ENCODE peak calls at places on chromosomes 16 and 17, in five cellular contexts. K, F, Y, J and I are unnamed samples.

GRCh38 chr17:63652106-63652505 is 29.9 kb downstream of the MAP3K3 start:
- DNase-seq in J (no peak), Y (no peak), F (no peak), K (no peak), I (no peak)

GRCh38 chr17:67628580-67629013 is 89.1 kb upstream of the NOL11 start:
- DNase-seq in K (no peak), F (peak; percentile 55), Y (no peak), J (no peak), I (no peak)

GRCh38 chr16:69217433-69217832 is 30.5 kb downstream of the SNTB2 start:
- DNase-seq in Y (no peak), F (no peak), J (no peak), K (no peak), I (no peak)

GRCh38 chr16:84286568-84287220 is 8.0 kb upstream of the WFDC1 start:
- DNase-seq in J (no peak), K (no peak), F (peak; percentile 81), Y (no peak), I (no peak)

GRCh38 chr16:31269541-31269940 is 9.8 kb downstream of the ITGAM start:
- DNase-seq in F (no peak), K (no peak), Y (no peak), J (no peak), I (no peak)

GRCh38 chr17:72338304-72338703 is 217.5 kb downstream of the SOX9 start:
- DNase-seq in Y (no peak), F (no peak), K (no peak), J (no peak), I (no peak)

GRCh38 chr17:16922386-16923096 is 49.4 kb downstream of the TNFRSF13B start:
- DNase-seq in Y (no peak), F (no peak), J (no peak), K (no peak), I (no peak)

GRCh38 chr16:67647681-67648080 is 2.7 kb downstream of the CARMIL2 start:
- DNase-seq in K (no peak), J (no peak), F (no peak), Y (no peak), I (no peak)

GRCh38 chr17:21376835-21377690 is 906 bp downstream of the KCNJ12 start:
- DNase-seq in K (no peak), F (no peak), Y (no peak), J (no peak), I (no peak)

GRCh38 chr17:78995761-78996451 is 13.7 kb downstream of the CANT1 start:
- DNase-seq in F (no peak), K (no peak), Y (no peak), J (no peak), I (no peak)

GRCh38 chr17:82198092-82198491 is 14.6 kb downstream of the CCDC57 start:
- DNase-seq in K (no peak), F (no peak), Y (no peak), J (no peak), I (no peak)

GRCh38 chr16:16108759-16109158 is 114.5 kb downstream of the ABCC6 start:
- DNase-seq in J (no peak), Y (no peak), F (no peak), K (no peak), I (peak; percentile 14)

GRCh38 chr17:63758428-63758827 is 15.0 kb downstream of the CCDC47 start:
- DNase-seq in F (no peak), K (no peak), J (no peak), Y (no peak), I (no peak)

GRCh38 chr16:30893082-30893743 is 664 bp downstream of the BCL7C start:
- DNase-seq in F (no peak), J (no peak), K (no peak), Y (no peak), I (no peak)

GRCh38 chr17:62995377-62995885 is 29.4 kb downstream of the TANC2 start:
- DNase-seq in K (peak; percentile 7), J (peak; percentile 38), F (no peak), Y (no peak), I (no peak)

GRCh38 chr16:54193013-54193655 is 93.5 kb downstream of the IRX3 start:
- DNase-seq in Y (no peak), K (no peak), J (no peak), F (no peak), I (no peak)

GRCh38 chr16:77220427-77220826 is 21.2 kb downstream of the SYCE1L start:
- DNase-seq in J (no peak), F (no peak), Y (no peak), K (no peak), I (no peak)

GRCh38 chr16:66364117-66364958 is 2.2 kb upstream of the CDH5 start:
- DNase-seq in J (no peak), K (no peak), F (peak; percentile 86), Y (no peak), I (no peak)

GRCh38 chr17:63247706-63248105 is 198.4 kb downstream of the CYB561 start:
- DNase-seq in J (no peak), Y (no peak), F (no peak), K (no peak), I (no peak)